ENCODE peak calls at places on chromosome 17, in five cellular contexts. Q, N, E, I and P are unnamed samples.

GRCh38 chr17:68437979-68438877 is 19.1 kb downstream of the WIPI1 start:
- DNase-seq in E (no peak), N (no peak), Q (no peak), I (no peak), P (peak)

GRCh38 chr17:19513897-19514488 is 19.7 kb upstream of the SLC47A1 start:
- DNase-seq in E (peak), Q (peak), I (no peak), N (peak), P (peak)

GRCh38 chr17:76537578-76538280 is at the start of gene CYGB:
- DNase-seq in Q (no peak), N (no peak), E (no peak), I (no peak), P (peak)

GRCh38 chr17:63445571-63446217 is 412 bp downstream of the CYB561 start:
- DNase-seq in I (peak), N (peak), E (peak), Q (no peak), P (peak)

GRCh38 chr17:33233855-33234228 is 59.3 kb downstream of the ASIC2 start:
- DNase-seq in Q (no peak), N (no peak), E (no peak), I (no peak), P (no peak)

GRCh38 chr17:32943206-32943605 is 15.3 kb downstream of the TMEM98 start:
- DNase-seq in I (no peak), N (no peak), Q (no peak), E (no peak), P (no peak)

GRCh38 chr17:80035687-80035936 is at the start of gene TBC1D16:
- DNase-seq in Q (no peak), E (no peak), N (no peak), I (no peak), P (no peak)

GRCh38 chr17:51487947-51488346 is 227.6 kb downstream of the UTP18 start:
- DNase-seq in Q (no peak), N (peak), E (no peak), I (peak), P (no peak)